ENCODE peak calls at places on chromosomes 16 and 17, in nine cellular contexts. One of them, this sample, is unnamed.

GRCh38 chr16:72024862-72025382 is 16.4 kb downstream of the DHODH start:
- DNase-seq in left ventricle myocardium inferior: no peak
- DNase-seq in caudate nucleus: no peak
- DNase-seq in CD4-positive, alpha-beta T cell: no peak
- DNase-seq in CD4-positive, CD25-positive, alpha-beta regulatory T cell: no peak
- DNase-seq in breast epithelium: no peak
- DNase-seq in endodermal cell: no peak
- DNase-seq in sigmoid colon: no peak
- DNase-seq in ovary: no peak
- DNase-seq in this sample: no peak

GRCh38 chr16:72172105-72173034 is at the start of gene PMFBP1:
- DNase-seq in CD4-positive, CD25-positive, alpha-beta regulatory T cell: peak
- DNase-seq in endodermal cell: no peak
- DNase-seq in left ventricle myocardium inferior: no peak
- DNase-seq in CD4-positive, alpha-beta T cell: no peak
- DNase-seq in breast epithelium: peak
- DNase-seq in caudate nucleus: no peak
- DNase-seq in sigmoid colon: peak
- DNase-seq in ovary: no peak
- DNase-seq in this sample: no peak

GRCh38 chr17:73437826-73438225 is 126.0 kb upstream of the CDC42EP4 start:
- DNase-seq in ovary: no peak
- DNase-seq in sigmoid colon: no peak
- DNase-seq in CD4-positive, alpha-beta T cell: no peak
- DNase-seq in left ventricle myocardium inferior: no peak
- DNase-seq in breast epithelium: no peak
- DNase-seq in endodermal cell: no peak
- DNase-seq in caudate nucleus: no peak
- DNase-seq in CD4-positive, CD25-positive, alpha-beta regulatory T cell: no peak
- DNase-seq in this sample: no peak

GRCh38 chr17:73814070-73814469 is 169.8 kb upstream of the SDK2 start:
- DNase-seq in left ventricle myocardium inferior: no peak
- DNase-seq in CD4-positive, CD25-positive, alpha-beta regulatory T cell: no peak
- DNase-seq in sigmoid colon: no peak
- DNase-seq in endodermal cell: peak
- DNase-seq in caudate nucleus: no peak
- DNase-seq in ovary: no peak
- DNase-seq in CD4-positive, alpha-beta T cell: no peak
- DNase-seq in breast epithelium: no peak
- DNase-seq in this sample: no peak

GRCh38 chr17:21285164-21286065 is 904 bp downstream of the MAP2K3 start:
- DNase-seq in CD4-positive, CD25-positive, alpha-beta regulatory T cell: peak
- DNase-seq in breast epithelium: peak
- DNase-seq in left ventricle myocardium inferior: no peak
- DNase-seq in caudate nucleus: peak
- DNase-seq in ovary: peak
- DNase-seq in sigmoid colon: peak
- DNase-seq in CD4-positive, alpha-beta T cell: no peak
- DNase-seq in endodermal cell: peak
- DNase-seq in this sample: no peak

GRCh38 chr17:73232587-73233373 is 28.9 kb downstream of the CPSF4L start:
- DNase-seq in sigmoid colon: peak
- DNase-seq in ovary: no peak
- DNase-seq in caudate nucleus: peak
- DNase-seq in breast epithelium: no peak
- DNase-seq in endodermal cell: no peak
- DNase-seq in CD4-positive, CD25-positive, alpha-beta regulatory T cell: peak
- DNase-seq in left ventricle myocardium inferior: no peak
- DNase-seq in CD4-positive, alpha-beta T cell: no peak
- DNase-seq in this sample: no peak

GRCh38 chr16:17276610-17277009 is 194.2 kb downstream of the XYLT1 start:
- DNase-seq in CD4-positive, CD25-positive, alpha-beta regulatory T cell: no peak
- DNase-seq in breast epithelium: no peak
- DNase-seq in sigmoid colon: no peak
- DNase-seq in endodermal cell: no peak
- DNase-seq in CD4-positive, alpha-beta T cell: no peak
- DNase-seq in ovary: no peak
- DNase-seq in left ventricle myocardium inferior: no peak
- DNase-seq in caudate nucleus: no peak
- DNase-seq in this sample: no peak

GRCh38 chr17:63601439-63602371 is 1.0 kb downstream of the TACO1 start:
- DNase-seq in left ventricle myocardium inferior: no peak
- DNase-seq in CD4-positive, CD25-positive, alpha-beta regulatory T cell: peak
- DNase-seq in ovary: no peak
- DNase-seq in CD4-positive, alpha-beta T cell: no peak
- DNase-seq in caudate nucleus: no peak
- DNase-seq in sigmoid colon: no peak
- DNase-seq in endodermal cell: no peak
- DNase-seq in breast epithelium: no peak
- DNase-seq in this sample: no peak

GRCh38 chr17:32732296-32732642 is 144.7 kb downstream of the MYO1D start:
- DNase-seq in CD4-positive, alpha-beta T cell: no peak
- DNase-seq in caudate nucleus: no peak
- DNase-seq in sigmoid colon: no peak
- DNase-seq in CD4-positive, CD25-positive, alpha-beta regulatory T cell: no peak
- DNase-seq in breast epithelium: no peak
- DNase-seq in left ventricle myocardium inferior: no peak
- DNase-seq in ovary: no peak
- DNase-seq in endodermal cell: no peak
- DNase-seq in this sample: no peak

GRCh38 chr17:15944720-15945492 is at the start of gene ADORA2B:
- DNase-seq in CD4-positive, alpha-beta T cell: no peak
- DNase-seq in endodermal cell: peak
- DNase-seq in sigmoid colon: peak
- DNase-seq in CD4-positive, CD25-positive, alpha-beta regulatory T cell: peak
- DNase-seq in breast epithelium: no peak
- DNase-seq in left ventricle myocardium inferior: peak
- DNase-seq in caudate nucleus: peak
- DNase-seq in ovary: peak
- DNase-seq in this sample: peak

GRCh38 chr16:82456683-82457082 is 170.1 kb upstream of the CDH13 start:
- DNase-seq in sigmoid colon: no peak
- DNase-seq in breast epithelium: peak
- DNase-seq in ovary: peak
- DNase-seq in endodermal cell: peak
- DNase-seq in caudate nucleus: peak
- DNase-seq in CD4-positive, CD25-positive, alpha-beta regulatory T cell: peak
- DNase-seq in left ventricle myocardium inferior: peak
- DNase-seq in CD4-positive, alpha-beta T cell: no peak
- DNase-seq in this sample: peak

GRCh38 chr17:17170346-17170976 is 35.7 kb downstream of the PLD6 start:
- DNase-seq in caudate nucleus: no peak
- DNase-seq in ovary: no peak
- DNase-seq in sigmoid colon: no peak
- DNase-seq in left ventricle myocardium inferior: no peak
- DNase-seq in CD4-positive, alpha-beta T cell: no peak
- DNase-seq in CD4-positive, CD25-positive, alpha-beta regulatory T cell: no peak
- DNase-seq in breast epithelium: peak
- DNase-seq in endodermal cell: no peak
- DNase-seq in this sample: no peak

GRCh38 chr16:57354311-57354710 is 4.3 kb upstream of the CCL22 start:
- DNase-seq in endodermal cell: no peak
- DNase-seq in left ventricle myocardium inferior: no peak
- DNase-seq in CD4-positive, CD25-positive, alpha-beta regulatory T cell: no peak
- DNase-seq in ovary: no peak
- DNase-seq in CD4-positive, alpha-beta T cell: no peak
- DNase-seq in breast epithelium: no peak
- DNase-seq in caudate nucleus: no peak
- DNase-seq in sigmoid colon: no peak
- DNase-seq in this sample: no peak

GRCh38 chr16:1070084-1070987 is 2.2 kb upstream of the SSTR5 start:
- DNase-seq in CD4-positive, alpha-beta T cell: no peak
- DNase-seq in breast epithelium: no peak
- DNase-seq in left ventricle myocardium inferior: no peak
- DNase-seq in caudate nucleus: no peak
- DNase-seq in CD4-positive, CD25-positive, alpha-beta regulatory T cell: no peak
- DNase-seq in ovary: no peak
- DNase-seq in endodermal cell: no peak
- DNase-seq in sigmoid colon: no peak
- DNase-seq in this sample: no peak

GRCh38 chr16:75225092-75225491 is 6.3 kb downstream of the CTRB1 start:
- DNase-seq in CD4-positive, alpha-beta T cell: no peak
- DNase-seq in left ventricle myocardium inferior: no peak
- DNase-seq in caudate nucleus: no peak
- DNase-seq in ovary: no peak
- DNase-seq in sigmoid colon: no peak
- DNase-seq in endodermal cell: no peak
- DNase-seq in breast epithelium: no peak
- DNase-seq in CD4-positive, CD25-positive, alpha-beta regulatory T cell: no peak
- DNase-seq in this sample: no peak

GRCh38 chr17:13337864-13338371 is 263.8 kb downstream of the HS3ST3A1 start:
- DNase-seq in CD4-positive, CD25-positive, alpha-beta regulatory T cell: peak
- DNase-seq in sigmoid colon: no peak
- DNase-seq in left ventricle myocardium inferior: no peak
- DNase-seq in endodermal cell: peak
- DNase-seq in breast epithelium: no peak
- DNase-seq in caudate nucleus: no peak
- DNase-seq in CD4-positive, alpha-beta T cell: no peak
- DNase-seq in ovary: peak
- DNase-seq in this sample: no peak

GRCh38 chr17:77131919-77132318 is 8.8 kb upstream of the SEC14L1 start:
- DNase-seq in left ventricle myocardium inferior: no peak
- DNase-seq in ovary: no peak
- DNase-seq in sigmoid colon: no peak
- DNase-seq in CD4-positive, alpha-beta T cell: no peak
- DNase-seq in breast epithelium: no peak
- DNase-seq in CD4-positive, CD25-positive, alpha-beta regulatory T cell: no peak
- DNase-seq in endodermal cell: no peak
- DNase-seq in caudate nucleus: no peak
- DNase-seq in this sample: no peak
- H3K27ac ChIP-seq in left ventricle myocardium inferior: peak
- H3K27ac ChIP-seq in ovary: no peak
- H3K27ac ChIP-seq in sigmoid colon: no peak
- H3K27ac ChIP-seq in CD4-positive, alpha-beta T cell: no peak
- H3K27ac ChIP-seq in breast epithelium: peak
- H3K27ac ChIP-seq in CD4-positive, CD25-positive, alpha-beta regulatory T cell: no peak
- H3K27ac ChIP-seq in endodermal cell: no peak
- H3K27ac ChIP-seq in caudate nucleus: no peak
- H3K27ac ChIP-seq in this sample: peak

GRCh38 chr17:49640556-49640955 is 37.3 kb downstream of the SPOP start:
- DNase-seq in endodermal cell: no peak
- DNase-seq in sigmoid colon: no peak
- DNase-seq in caudate nucleus: no peak
- DNase-seq in ovary: no peak
- DNase-seq in left ventricle myocardium inferior: no peak
- DNase-seq in CD4-positive, CD25-positive, alpha-beta regulatory T cell: no peak
- DNase-seq in breast epithelium: no peak
- DNase-seq in CD4-positive, alpha-beta T cell: no peak
- DNase-seq in this sample: no peak

GRCh38 chr17:49635121-49635520 is 42.8 kb downstream of the SPOP start:
- DNase-seq in sigmoid colon: no peak
- DNase-seq in breast epithelium: no peak
- DNase-seq in left ventricle myocardium inferior: no peak
- DNase-seq in CD4-positive, alpha-beta T cell: no peak
- DNase-seq in endodermal cell: no peak
- DNase-seq in ovary: no peak
- DNase-seq in caudate nucleus: no peak
- DNase-seq in CD4-positive, CD25-positive, alpha-beta regulatory T cell: no peak
- DNase-seq in this sample: no peak

GRCh38 chr17:49638818-49639217 is 39.1 kb downstream of the SPOP start:
- DNase-seq in endodermal cell: no peak
- DNase-seq in CD4-positive, CD25-positive, alpha-beta regulatory T cell: no peak
- DNase-seq in left ventricle myocardium inferior: no peak
- DNase-seq in sigmoid colon: no peak
- DNase-seq in ovary: no peak
- DNase-seq in breast epithelium: no peak
- DNase-seq in caudate nucleus: no peak
- DNase-seq in CD4-positive, alpha-beta T cell: no peak
- DNase-seq in this sample: peak

GRCh38 chr17:49637050-49637449 is 40.8 kb downstream of the SPOP start:
- DNase-seq in sigmoid colon: no peak
- DNase-seq in CD4-positive, CD25-positive, alpha-beta regulatory T cell: no peak
- DNase-seq in left ventricle myocardium inferior: no peak
- DNase-seq in endodermal cell: no peak
- DNase-seq in CD4-positive, alpha-beta T cell: no peak
- DNase-seq in ovary: no peak
- DNase-seq in caudate nucleus: no peak
- DNase-seq in breast epithelium: no peak
- DNase-seq in this sample: no peak

GRCh38 chr17:49637739-49638138 is 40.2 kb downstream of the SPOP start:
- DNase-seq in caudate nucleus: no peak
- DNase-seq in left ventricle myocardium inferior: no peak
- DNase-seq in CD4-positive, alpha-beta T cell: no peak
- DNase-seq in ovary: no peak
- DNase-seq in endodermal cell: no peak
- DNase-seq in CD4-positive, CD25-positive, alpha-beta regulatory T cell: no peak
- DNase-seq in breast epithelium: no peak
- DNase-seq in sigmoid colon: no peak
- DNase-seq in this sample: no peak
- H3K27ac ChIP-seq in caudate nucleus: no peak
- H3K27ac ChIP-seq in left ventricle myocardium inferior: peak
- H3K27ac ChIP-seq in CD4-positive, alpha-beta T cell: no peak
- H3K27ac ChIP-seq in ovary: no peak
- H3K27ac ChIP-seq in endodermal cell: no peak
- H3K27ac ChIP-seq in CD4-positive, CD25-positive, alpha-beta regulatory T cell: no peak
- H3K27ac ChIP-seq in breast epithelium: no peak
- H3K27ac ChIP-seq in sigmoid colon: peak
- H3K27ac ChIP-seq in this sample: no peak

DNA sequence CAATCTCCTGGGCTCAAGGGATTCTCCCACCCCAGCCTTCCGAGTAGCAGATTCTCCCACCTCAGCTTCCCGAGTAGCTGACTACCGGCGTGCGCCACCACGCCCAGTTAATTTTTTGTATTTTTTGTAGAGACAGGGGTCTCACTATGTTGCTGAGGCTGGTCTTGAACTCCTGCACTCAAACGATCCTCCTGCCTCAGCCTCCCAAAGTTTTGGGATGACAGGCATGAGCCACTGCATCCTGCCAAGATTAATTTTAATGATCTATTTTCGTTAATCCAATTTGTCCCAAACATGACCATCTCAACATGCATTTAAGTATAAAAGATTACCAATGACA is 1.2 kb downstream of the ZC3H7A start:
- DNase-seq in sigmoid colon: no peak
- DNase-seq in ovary: no peak
- DNase-seq in left ventricle myocardium inferior: no peak
- DNase-seq in CD4-positive, CD25-positive, alpha-beta regulatory T cell: peak
- DNase-seq in CD4-positive, alpha-beta T cell: no peak
- DNase-seq in caudate nucleus: no peak
- DNase-seq in endodermal cell: no peak
- DNase-seq in breast epithelium: no peak
- DNase-seq in this sample: no peak
- H3K27ac ChIP-seq in sigmoid colon: peak
- H3K27ac ChIP-seq in ovary: peak
- H3K27ac ChIP-seq in left ventricle myocardium inferior: peak
- H3K27ac ChIP-seq in CD4-positive, CD25-positive, alpha-beta regulatory T cell: peak
- H3K27ac ChIP-seq in CD4-positive, alpha-beta T cell: peak
- H3K27ac ChIP-seq in caudate nucleus: peak
- H3K27ac ChIP-seq in endodermal cell: no peak
- H3K27ac ChIP-seq in breast epithelium: peak
- H3K27ac ChIP-seq in this sample: peak

DNA sequence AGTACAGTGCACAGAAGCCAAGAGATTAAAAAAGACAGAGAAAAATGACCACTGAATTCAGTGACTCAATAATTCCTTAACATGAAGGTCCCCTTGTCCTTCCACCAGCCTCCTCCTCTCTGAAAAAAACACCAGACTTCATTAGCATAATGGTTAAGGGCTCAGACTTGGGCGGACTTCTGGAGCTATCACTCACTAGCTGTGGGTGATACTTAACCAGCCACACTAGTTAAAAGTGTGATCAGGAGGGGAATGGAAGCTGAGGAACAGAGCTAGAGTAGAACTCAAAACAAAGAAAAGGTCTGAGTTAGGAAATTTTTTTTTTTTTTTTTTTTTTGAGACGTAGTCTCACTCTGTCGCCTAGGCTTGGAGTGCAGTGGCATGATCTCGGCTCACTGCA is 23.2 kb downstream of the ZNF652 start:
- DNase-seq in caudate nucleus: no peak
- DNase-seq in breast epithelium: no peak
- DNase-seq in left ventricle myocardium inferior: no peak
- DNase-seq in CD4-positive, alpha-beta T cell: no peak
- DNase-seq in sigmoid colon: no peak
- DNase-seq in endodermal cell: no peak
- DNase-seq in ovary: no peak
- DNase-seq in CD4-positive, CD25-positive, alpha-beta regulatory T cell: no peak
- DNase-seq in this sample: no peak
- H3K27ac ChIP-seq in caudate nucleus: no peak
- H3K27ac ChIP-seq in breast epithelium: no peak
- H3K27ac ChIP-seq in left ventricle myocardium inferior: no peak
- H3K27ac ChIP-seq in CD4-positive, alpha-beta T cell: no peak
- H3K27ac ChIP-seq in sigmoid colon: peak
- H3K27ac ChIP-seq in endodermal cell: no peak
- H3K27ac ChIP-seq in ovary: no peak
- H3K27ac ChIP-seq in CD4-positive, CD25-positive, alpha-beta regulatory T cell: no peak
- H3K27ac ChIP-seq in this sample: no peak